ENCODE peak calls at places on chromosomes 13 and 19, in eight cellular contexts. W, I, O, X, D, F, Q and Z are unnamed samples.

GRCh38 chr13:110308377-110309158 is 1.5 kb downstream of the COL4A2 start:
- DNase-seq in F (no peak), X (no peak), Q (no peak), I (no peak), O (no peak), D (no peak), W (no peak), Z (no peak)

GRCh38 chr13:67951431-67951830 is 721.3 kb upstream of the PCDH9 start:
- DNase-seq in D (no peak), I (no peak), Q (no peak), X (no peak), F (no peak), O (no peak), W (no peak), Z (no peak)

GRCh38 chr13:23960566-23961156 is 63.4 kb upstream of the C1QTNF9B start:
- DNase-seq in D (no peak), I (peak), Q (no peak), X (no peak), F (no peak), W (no peak), O (no peak), Z (no peak)

GRCh38 chr19:33214621-33215020 is 11.0 kb downstream of the SLC7A10 start:
- DNase-seq in Q (no peak), D (no peak), X (peak), O (no peak), F (no peak), I (peak), W (no peak), Z (no peak)

GRCh38 chr19:18306209-18306902 is 16.5 kb downstream of the LSM4 start:
- DNase-seq in D (no peak), O (no peak), W (no peak), I (no peak), Q (no peak), X (no peak), F (no peak), Z (no peak)

GRCh38 chr13:90428522-90429210 is 918.8 kb upstream of the MIR17HG start:
- DNase-seq in I (no peak), D (no peak), X (no peak), O (no peak), Q (no peak), W (no peak), F (no peak), Z (no peak)

GRCh38 chr13:65959305-65959704 is 1270.8 kb downstream of the PCDH9 start:
- DNase-seq in W (no peak), I (no peak), O (no peak), F (no peak), Q (no peak), X (no peak), D (no peak), Z (no peak)

GRCh38 chr19:12364391-12365093 is 941 bp downstream of the ZNF442 start:
- DNase-seq in D (no peak), Q (peak), O (no peak), I (no peak), W (peak), X (peak), F (peak), Z (no peak)

GRCh38 chr13:113926951-113927660 is 46.8 kb downstream of the C13orf46 start:
- DNase-seq in W (no peak), I (no peak), X (no peak), F (no peak), O (no peak), D (no peak), Q (no peak), Z (no peak)

GRCh38 chr19:54399189-54399588 is 16.1 kb upstream of the TTYH1 start:
- DNase-seq in D (no peak), Q (no peak), I (no peak), F (no peak), X (no peak), O (no peak), W (no peak), Z (no peak)

GRCh38 chr19:37929512-37929911 is 22.5 kb downstream of the SIPA1L3 start:
- DNase-seq in F (no peak), I (no peak), Q (no peak), D (no peak), O (no peak), W (no peak), X (no peak), Z (no peak)

GRCh38 chr13:89163081-89163480 is 1491.9 kb downstream of the SLITRK5 start:
- DNase-seq in I (no peak), Q (no peak), D (no peak), W (no peak), F (no peak), X (no peak), O (no peak), Z (no peak)

GRCh38 chr19:48696353-48697010 is 711 bp downstream of the FUT2 start:
- DNase-seq in F (no peak), X (no peak), Q (peak), O (no peak), D (no peak), I (no peak), W (no peak), Z (no peak)

GRCh38 chr19:41698746-41699230 is 9.6 kb upstream of the CEACAM5 start:
- DNase-seq in W (no peak), X (no peak), I (no peak), D (no peak), F (no peak), O (no peak), Q (no peak), Z (no peak)

GRCh38 chr13:98405690-98406344 is 171.1 kb downstream of the STK24 start:
- DNase-seq in X (no peak), Q (no peak), O (no peak), F (no peak), D (peak), W (no peak), I (peak), Z (no peak)

GRCh38 chr19:40425450-40426287 is at the start of gene SERTAD1:
- DNase-seq in O (peak), I (peak), W (peak), Q (peak), F (peak), X (peak), D (peak), Z (peak)

GRCh38 chr13:96089749-96090239 is at the start of gene HS6ST3:
- DNase-seq in X (no peak), F (no peak), I (peak), O (no peak), W (no peak), D (no peak), Q (no peak), Z (no peak)

GRCh38 chr13:29137995-29138394 is 317.9 kb downstream of the MTUS2 start:
- DNase-seq in I (no peak), X (no peak), Q (no peak), W (no peak), O (no peak), D (no peak), F (no peak), Z (no peak)

GRCh38 chr19:17260842-17261325 is 3.7 kb downstream of the USHBP1 start:
- DNase-seq in O (peak), I (peak), W (peak), Q (peak), F (no peak), D (peak), X (peak), Z (peak)

GRCh38 chr19:51274037-51274370 is 23.1 kb downstream of the SIGLECL1 start:
- DNase-seq in Q (no peak), W (no peak), O (no peak), I (no peak), X (no peak), D (no peak), F (no peak), Z (no peak)

GRCh38 chr19:3494051-3494450 is 6.4 kb downstream of the DOHH start:
- DNase-seq in Q (no peak), I (no peak), F (no peak), O (no peak), W (no peak), D (no peak), X (no peak), Z (no peak)

GRCh38 chr13:113489171-113489548 is 1.4 kb downstream of the DCUN1D2 start:
- DNase-seq in D (no peak), F (no peak), X (no peak), W (no peak), I (no peak), Q (no peak), O (no peak), Z (no peak)

GRCh38 chr19:49347835-49348234 is 12.6 kb downstream of the CD37 start:
- DNase-seq in Q (no peak), F (peak), I (no peak), O (no peak), W (no peak), D (no peak), X (peak), Z (no peak)

GRCh38 chr19:38204096-38204495 is 19.9 kb downstream of the DPF1 start:
- DNase-seq in F (no peak), O (no peak), I (peak), D (no peak), W (no peak), X (no peak), Q (no peak), Z (no peak)

GRCh38 chr13:75465236-75465635 is 16.7 kb downstream of the TBC1D4 start:
- DNase-seq in W (no peak), D (no peak), F (no peak), X (no peak), I (no peak), Q (no peak), O (no peak), Z (no peak)